ENCODE peak calls at places on chromosomes 11 and 22, in four cellular contexts. I is CD4-positive, alpha-beta T cell; N is GM06990; C is tibial nerve. O is an unnamed sample.

GRCh38 chr11:28086569-28086968 is 21.4 kb downstream of the KIF18A start:
- DNase-seq in I (no peak), N (no peak), C (no peak), O (no peak)

GRCh38 chr22:31969789-31970489 is 25.6 kb downstream of the YWHAH start:
- DNase-seq in I (peak; percentile 48), C (no peak), N (peak; percentile 49), O (peak; percentile 83)

GRCh38 chr11:36142439-36142838 is 146.8 kb downstream of the COMMD9 start:
- DNase-seq in I (no peak), C (no peak), N (no peak), O (no peak)

GRCh38 chr11:47981667-47982404 is 1.5 kb downstream of the PTPRJ start:
- DNase-seq in C (no peak), N (peak; percentile 31), I (no peak), O (no peak)

GRCh38 chr11:118364956-118365615 is 5.7 kb downstream of the UBE4A start:
- DNase-seq in N (no peak), I (no peak), C (no peak), O (no peak)

GRCh38 chr22:41845380-41846267 is 12.7 kb downstream of the SREBF2 start:
- DNase-seq in C (no peak), I (no peak), N (no peak), O (no peak)

GRCh38 chr11:115541518-115541917 is 37.3 kb upstream of the CADM1 start:
- DNase-seq in I (no peak), N (no peak), C (no peak), O (no peak)

GRCh38 chr22:45211435-45211834 is 29.3 kb downstream of the KIAA0930 start:
- DNase-seq in N (no peak), I (no peak), C (no peak), O (no peak)

GRCh38 chr11:109519253-109519652 is 97.3 kb downstream of the C11orf87 start:
- DNase-seq in I (no peak), N (no peak), C (no peak), O (no peak)

GRCh38 chr11:122879785-122880184 is 2.8 kb upstream of the JHY start:
- DNase-seq in N (no peak), C (no peak), I (no peak), O (no peak)

GRCh38 chr11:78645226-78646202 is 70.8 kb upstream of the NARS2 start:
- DNase-seq in N (peak; percentile 18), I (peak; percentile 46), C (peak; percentile 52), O (peak; percentile 70)

GRCh38 chr11:5624489-5625278 is at the start of gene TRIM34:
- DNase-seq in C (peak; percentile 33), I (peak; percentile 36), N (peak; percentile 63), O (peak; percentile 88)

GRCh38 chr11:57475191-57475590 is 14.9 kb downstream of the RTN4RL2 start:
- DNase-seq in C (no peak), I (no peak), N (no peak), O (no peak)

GRCh38 chr22:20577549-20577975 is 70.2 kb downstream of the MED15 start:
- DNase-seq in C (no peak), I (no peak), N (no peak), O (no peak)

GRCh38 chr22:20548806-20549205 is 41.4 kb downstream of the MED15 start:
- DNase-seq in C (no peak), N (no peak), I (no peak), O (no peak)

GRCh38 chr22:49954354-49954753 is 6.2 kb upstream of the PIM3 start:
- DNase-seq in I (no peak), N (no peak), C (no peak), O (no peak)

GRCh38 chr22:30286813-30287625 is 2.3 kb downstream of the CASTOR1 start:
- DNase-seq in I (peak; percentile 86), N (peak; percentile 79), C (peak; percentile 54), O (peak; percentile 89)

GRCh38 chr11:115433376-115433775 is 70.8 kb downstream of the CADM1 start:
- DNase-seq in I (no peak), C (no peak), N (no peak), O (no peak)

GRCh38 chr11:117669062-117669461 is 128.0 kb downstream of the DSCAML1 start:
- DNase-seq in C (no peak), I (no peak), N (no peak), O (no peak)

GRCh38 chr11:69339916-69340565 is 46.1 kb downstream of the MYEOV start:
- DNase-seq in C (no peak), N (no peak), I (no peak), O (no peak)

GRCh38 chr11:68373810-68374501 is 61.6 kb downstream of the LRP5 start:
- DNase-seq in I (no peak), N (no peak), C (no peak), O (no peak)

GRCh38 chr11:2206291-2206690 is 34.7 kb upstream of the TH start:
- DNase-seq in N (no peak), I (no peak), C (peak; percentile 10), O (no peak)

GRCh38 chr22:39316440-39317083 is 2.9 kb downstream of the RPL3 start:
- DNase-seq in I (peak; percentile 64), N (no peak), C (peak; percentile 51), O (peak; percentile 67)

GRCh38 chr11:88104408-88104807 is 70.8 kb downstream of the RAB38 start:
- DNase-seq in N (no peak), C (no peak), I (no peak), O (no peak)

GRCh38 chr11:68433541-68433940 is 27.0 kb upstream of the PPP6R3 start:
- DNase-seq in C (no peak), I (no peak), N (no peak), O (no peak)

GRCh38 chr22:49583886-49584505 is 243.7 kb downstream of the BRD1 start:
- DNase-seq in I (no peak), C (no peak), N (no peak), O (no peak)

GRCh38 chr11:121553806-121554205 is 101.0 kb upstream of the SORL1-AS1 start:
- DNase-seq in I (no peak), N (no peak), C (no peak), O (no peak)

GRCh38 chr22:49370841-49371301 is 456.8 kb downstream of the BRD1 start:
- DNase-seq in N (no peak), I (no peak), C (no peak), O (no peak)

GRCh38 chr11:67776834-67777530 is 102.6 kb upstream of the ALDH3B2 start:
- DNase-seq in I (no peak), C (no peak), N (no peak), O (no peak)

GRCh38 chr11:67055812-67056211 is 835 bp upstream of the RHOD start:
- DNase-seq in I (no peak), N (no peak), C (no peak), O (no peak)

GRCh38 chr11:110130642-110131238 is 37.5 kb downstream of the ZC3H12C start:
- DNase-seq in N (no peak), I (no peak), C (no peak), O (no peak)

GRCh38 chr22:39725351-39726035 is 154.9 kb downstream of the CACNA1I start:
- DNase-seq in N (no peak), I (no peak), C (no peak), O (no peak)

GRCh38 chr22:49047461-49047860 is 780.2 kb downstream of the BRD1 start:
- DNase-seq in C (no peak), I (no peak), N (no peak), O (no peak)

GRCh38 chr11:109037856-109038780 is 373.2 kb downstream of the DDX10 start:
- DNase-seq in C (no peak), I (no peak), N (no peak), O (no peak)

GRCh38 chr11:101912823-101913284 is 2.0 kb upstream of the CEP126 start:
- DNase-seq in N (no peak), C (no peak), I (no peak), O (no peak)
- TF ChIP-seq CTCF in N (no peak), C (no peak), I (no peak), O (no peak)

GRCh38 chr11:31808721-31809542 is 2.2 kb downstream of the PAX6 start:
- DNase-seq in C (no peak), N (no peak), I (no peak), O (peak; percentile 18)

GRCh38 chr11:31808268-31808667 is 2.9 kb downstream of the PAX6 start:
- DNase-seq in C (no peak), I (no peak), N (no peak), O (no peak)

GRCh38 chr11:31809543-31809856 is 1.6 kb downstream of the PAX6 start:
- DNase-seq in I (no peak), N (no peak), C (no peak), O (no peak)

GRCh38 chr11:31810779-31811647 is at the start of gene PAX6:
- DNase-seq in C (no peak), I (no peak), N (peak; percentile 51), O (peak; percentile 79)

DNA sequence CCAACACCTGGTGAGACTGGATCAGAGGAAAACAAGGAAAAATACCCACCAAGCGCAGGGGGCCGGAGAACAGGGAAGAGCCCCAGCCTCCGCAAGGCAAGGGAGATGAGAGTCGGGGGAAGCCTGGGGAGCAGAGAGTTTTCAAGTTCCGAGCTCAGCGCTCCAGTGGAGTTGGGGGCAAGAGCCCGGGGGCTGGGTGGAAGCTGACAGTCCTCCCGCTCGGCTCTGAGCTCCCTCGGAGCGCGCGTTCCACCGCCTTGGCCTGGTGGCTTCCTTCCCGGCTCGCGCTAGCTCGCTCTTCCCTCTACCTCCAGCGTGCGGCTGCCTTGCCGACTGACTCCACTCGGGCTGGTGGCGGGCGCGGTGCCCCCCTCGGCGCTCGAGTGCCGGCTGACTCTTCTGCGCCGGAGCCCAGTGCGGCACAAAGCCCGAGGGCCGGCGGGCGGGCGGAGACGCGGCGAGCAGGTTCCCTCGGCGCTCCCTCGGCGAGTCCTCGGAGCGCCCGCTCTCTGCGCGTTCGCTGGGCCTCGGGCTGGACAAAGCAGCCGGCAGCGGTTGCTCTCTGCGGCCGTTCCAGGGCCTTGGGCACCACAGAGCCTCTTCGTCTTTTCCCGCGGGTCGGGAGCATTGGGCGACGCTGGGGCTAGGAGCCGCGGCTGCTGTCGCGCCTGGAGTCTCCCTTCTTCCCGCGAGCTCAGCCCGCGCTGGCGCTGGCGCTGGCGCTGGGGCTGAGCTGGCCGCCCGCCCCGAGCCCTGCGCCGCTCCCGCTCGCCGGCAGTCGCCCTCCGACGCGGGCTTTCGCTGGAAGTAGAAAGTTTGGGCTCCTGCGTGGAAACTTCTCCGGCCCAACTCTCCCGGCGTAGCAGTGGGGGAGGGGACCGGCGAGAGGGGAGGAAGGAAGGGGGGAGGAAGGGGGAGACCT is 1.0 kb downstream of the PAX6 start:
- DNase-seq in I (no peak), C (no peak), N (no peak), O (peak; percentile 46)
- TF ChIP-seq CTCF in I (no peak), C (no peak), N (no peak), O (no peak)

GRCh38 chr22:36773935-36774334 is 2.0 kb downstream of the IFT27 start:
- DNase-seq in C (no peak), I (no peak), N (no peak), O (no peak)
- TF ChIP-seq CTCF in C (peak; percentile 12), I (no peak), N (peak; percentile 18), O (no peak)

DNA sequence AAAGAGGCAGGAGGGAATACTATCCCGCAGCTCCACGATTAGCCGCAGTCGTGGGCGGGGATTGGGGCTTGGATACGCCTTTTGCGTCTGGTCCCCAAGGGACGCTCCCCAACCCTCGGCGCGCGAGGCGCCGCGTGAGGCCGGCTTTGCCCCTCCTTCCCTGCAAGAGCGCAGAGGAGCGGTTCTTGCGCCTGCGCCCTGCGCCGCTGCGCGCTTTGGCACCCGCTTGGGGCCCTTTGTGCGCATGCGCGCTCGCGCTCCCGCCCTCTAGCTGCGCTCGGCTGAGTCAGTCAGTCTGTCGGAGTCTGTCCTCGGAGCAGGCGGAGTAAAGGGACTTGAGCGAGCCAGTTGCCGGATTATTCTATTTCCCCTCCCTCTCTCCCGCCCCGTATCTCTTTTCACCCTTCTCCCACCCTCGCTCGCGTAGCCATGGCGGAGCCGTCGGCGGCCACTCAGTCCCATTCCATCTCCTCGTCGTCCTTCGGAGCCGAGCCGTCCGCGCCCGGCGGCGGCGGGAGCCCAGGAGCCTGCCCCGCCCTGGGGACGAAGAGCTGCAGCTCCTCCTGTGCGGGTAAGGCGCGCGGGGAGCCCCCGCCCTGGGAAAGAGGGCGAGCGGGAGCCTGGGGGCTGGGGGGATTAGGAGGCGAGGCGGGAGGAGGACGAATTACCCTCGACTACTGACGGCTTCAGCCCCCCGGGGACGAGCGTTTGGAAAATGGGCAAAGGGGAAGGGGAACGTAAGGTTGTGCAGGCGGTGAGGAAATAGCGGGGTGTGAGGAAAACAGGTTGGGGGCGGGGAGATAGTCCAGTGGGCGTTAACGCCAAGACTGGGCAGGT is at the start of gene RTN3:
- DNase-seq in N (peak; percentile 100), C (peak; percentile 89), I (peak; percentile 94), O (peak; percentile 98)
- TF ChIP-seq CTCF in N (peak; percentile 12), C (peak; percentile 56), I (no peak), O (no peak)